ENCODE peak calls at places on chromosomes 11 and 22, in nine cellular contexts. A, H, Y, U, W, V, M, C and L are unnamed samples.

GRCh38 chr11:57432714-57433163 is 5.8 kb upstream of the SLC43A3 start:
- DNase-seq in M (no peak), V (no peak), U (no peak), A (no peak), Y (no peak), W (peak; percentile 58), C (peak; percentile 93), H (no peak), L (no peak)

GRCh38 chr22:32911526-32911925 is 110.0 kb downstream of the TIMP3 start:
- DNase-seq in H (no peak), Y (no peak), C (peak; percentile 10), V (no peak), U (no peak), W (no peak), A (no peak), M (no peak), L (no peak)

GRCh38 chr22:46069518-46070214 is 80.7 kb upstream of the PPARA start:
- DNase-seq in C (peak; percentile 91), W (peak; percentile 91), U (no peak), M (peak; percentile 25), Y (no peak), V (peak; percentile 95), A (peak; percentile 94), H (peak; percentile 15), L (no peak)

GRCh38 chr22:30605449-30606110 is 1.4 kb upstream of the TCN2 start:
- DNase-seq in M (peak; percentile 26), W (peak; percentile 83), H (peak; percentile 39), Y (peak; percentile 44), A (peak; percentile 78), V (peak; percentile 68), U (peak; percentile 47), C (peak; percentile 29), L (peak; percentile 29)

GRCh38 chr11:790721-791564 is 1.1 kb upstream of the CEND1 start:
- DNase-seq in C (peak; percentile 26), V (no peak), Y (peak; percentile 37), H (no peak), M (no peak), W (no peak), A (no peak), U (peak; percentile 63), L (no peak)

GRCh38 chr22:24460418-24461089 is 33.2 kb downstream of the ADORA2A start:
- DNase-seq in V (no peak), H (no peak), U (no peak), A (no peak), Y (no peak), W (no peak), C (peak; percentile 30), M (no peak), L (no peak)

GRCh38 chr11:99814021-99814420 is 793.3 kb downstream of the CNTN5 start:
- DNase-seq in Y (no peak), W (no peak), H (no peak), V (no peak), M (no peak), C (no peak), A (no peak), U (no peak), L (no peak)

GRCh38 chr11:120343429-120343828 is 7.2 kb downstream of the ARHGEF12 start:
- DNase-seq in U (no peak), A (no peak), H (no peak), M (no peak), V (no peak), W (peak; percentile 53), Y (no peak), C (no peak), L (no peak)

GRCh38 chr22:37443086-37443485 is 15.8 kb upstream of the ELFN2 start:
- DNase-seq in A (no peak), M (no peak), Y (no peak), V (no peak), H (no peak), U (no peak), W (no peak), C (no peak), L (no peak)

GRCh38 chr11:665707-666281 is 28.7 kb downstream of the DRD4 start:
- DNase-seq in U (no peak), W (no peak), V (no peak), M (no peak), C (peak; percentile 10), Y (no peak), A (peak; percentile 71), H (no peak), L (no peak)

GRCh38 chr11:46838501-46838900 is 7.6 kb downstream of the CKAP5 start:
- DNase-seq in H (no peak), Y (no peak), U (no peak), C (no peak), M (no peak), W (no peak), A (no peak), V (no peak), L (no peak)

GRCh38 chr22:50502628-50503474 is 4.7 kb downstream of the LMF2 start:
- DNase-seq in C (no peak), U (no peak), H (no peak), A (peak; percentile 39), Y (no peak), W (no peak), V (no peak), M (no peak), L (no peak)

GRCh38 chr11:65444314-65445051 is 21.9 kb downstream of the NEAT1 start:
- DNase-seq in M (no peak), Y (no peak), A (peak; percentile 64), C (no peak), V (no peak), W (peak; percentile 51), U (no peak), H (no peak), L (no peak)

GRCh38 chr22:44399906-44400762 is 87.4 kb upstream of the SHISAL1 start:
- DNase-seq in M (no peak), C (no peak), W (peak; percentile 23), V (peak; percentile 3), Y (no peak), A (no peak), H (peak; percentile 3), U (no peak), L (no peak)

GRCh38 chr11:47348859-47349258 is 3.6 kb downstream of the MYBPC3 start:
- DNase-seq in H (no peak), A (peak; percentile 39), M (no peak), Y (no peak), C (no peak), U (peak; percentile 74), V (no peak), W (no peak), L (no peak)

GRCh38 chr11:14773755-14774154 is 118.3 kb downstream of the CYP2R1 start:
- DNase-seq in H (no peak), W (no peak), Y (no peak), M (peak; percentile 41), V (no peak), C (no peak), A (no peak), U (peak; percentile 36), L (no peak)

GRCh38 chr22:38632528-38632927 is 23.7 kb downstream of the FAM227A start:
- DNase-seq in M (no peak), A (no peak), C (no peak), W (no peak), Y (no peak), V (no peak), H (no peak), U (no peak), L (no peak)

GRCh38 chr22:27791494-27792241 is 9.9 kb downstream of the MN1 start:
- DNase-seq in A (no peak), Y (no peak), V (no peak), W (no peak), U (no peak), C (no peak), H (no peak), M (no peak), L (no peak)
- H3K4me1 ChIP-seq in A (peaks cover 3% of the 10 kb centered on the region), Y (peaks cover 85% of the 10 kb centered on the region), V (peaks cover 15% of the 10 kb centered on the region), W (no peaks in the 10 kb centered on the region), U (peaks cover 69% of the 10 kb centered on the region), C (no peaks in the 10 kb centered on the region), H (no peaks in the 10 kb centered on the region), M (no peaks in the 10 kb centered on the region), L (no peaks in the 10 kb centered on the region)

DNA sequence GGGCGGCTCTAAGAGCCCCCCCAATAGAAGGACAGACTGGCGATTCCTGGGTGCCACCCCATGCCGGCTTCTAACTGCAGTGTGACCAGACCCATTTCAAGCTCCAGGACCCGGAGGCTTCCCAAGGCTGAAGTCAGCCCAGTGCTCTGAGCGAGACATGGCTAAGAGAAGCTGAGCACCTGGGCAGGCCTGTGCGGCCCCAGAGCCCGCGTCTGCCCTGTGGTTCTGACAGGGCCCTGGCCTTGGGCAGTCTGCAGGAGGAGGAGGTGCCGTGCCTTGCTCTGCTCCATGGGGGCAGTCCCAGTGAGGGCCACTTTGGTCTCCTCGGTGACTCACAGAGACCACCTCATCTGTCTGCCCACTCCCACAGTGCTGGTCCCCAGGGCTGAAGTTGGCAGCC is 1314.2 kb downstream of the BRD1 start:
- DNase-seq in V (no peak), W (no peak), M (no peak), Y (no peak), H (no peak), C (no peak), A (no peak), U (no peak), L (no peak)
- H3K9me3 ChIP-seq in V (no peaks in the 10 kb centered on the region), W (no peaks in the 10 kb centered on the region), M (no peaks in the 10 kb centered on the region), Y (no peaks in the 10 kb centered on the region), H (no peaks in the 10 kb centered on the region), C (no peaks in the 10 kb centered on the region), A (no peaks in the 10 kb centered on the region), U (no peaks in the 10 kb centered on the region), L (no peaks in the 10 kb centered on the region)

DNA sequence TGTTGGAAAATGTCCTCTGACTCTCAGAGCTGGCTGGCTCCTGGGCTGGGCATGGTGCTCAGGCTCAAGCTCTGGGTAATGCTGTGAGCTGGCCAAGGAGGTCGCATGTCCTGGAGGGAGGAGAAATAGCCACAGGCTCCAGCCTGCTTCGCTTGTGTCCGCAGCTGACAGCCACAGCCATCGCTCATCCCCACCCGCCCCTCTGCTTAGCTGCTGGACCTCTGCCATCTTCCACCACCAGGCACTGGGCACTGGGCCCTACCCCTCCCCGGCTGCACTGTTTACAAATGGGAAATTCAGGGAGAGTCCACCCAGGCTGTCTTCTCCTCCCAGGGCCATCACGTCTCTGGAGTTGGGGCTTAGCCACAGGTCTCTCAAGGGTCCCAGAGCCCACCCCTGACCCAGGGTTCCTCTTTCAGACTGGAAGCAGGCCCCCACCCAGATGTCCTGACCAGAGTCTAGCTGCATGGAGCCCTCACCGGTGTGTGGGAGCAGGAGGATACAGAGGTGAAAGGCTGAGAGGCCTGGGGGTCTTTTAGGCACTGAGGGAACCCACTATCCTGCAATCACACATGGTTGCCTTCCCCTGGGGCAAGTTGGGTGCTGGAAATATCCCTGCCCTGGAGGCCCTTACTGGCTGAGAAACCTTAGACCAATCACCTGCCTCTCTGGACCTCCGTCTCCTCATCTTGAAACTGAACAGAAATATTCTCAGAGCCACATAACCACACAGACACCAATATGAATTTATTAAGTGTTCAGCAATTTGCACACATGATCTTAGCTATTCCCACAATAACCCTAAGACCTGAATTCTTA is 62.7 kb downstream of the CD82 start:
- DNase-seq in A (peak; percentile 93), V (peak; percentile 79), Y (peak; percentile 15), U (no peak), W (peak; percentile 57), M (no peak), H (peak; percentile 1), C (peak; percentile 72), L (no peak)
- H3K4me1 ChIP-seq in A (peaks cover 18% of the 10 kb centered on the region), V (peaks cover 13% of the 10 kb centered on the region), Y (peaks cover 8% of the 10 kb centered on the region), U (no peaks in the 10 kb centered on the region), W (no peaks in the 10 kb centered on the region), M (peaks cover 7% of the 10 kb centered on the region), H (peaks cover 5% of the 10 kb centered on the region), C (no peaks in the 10 kb centered on the region), L (peaks cover 3% of the 10 kb centered on the region)

DNA sequence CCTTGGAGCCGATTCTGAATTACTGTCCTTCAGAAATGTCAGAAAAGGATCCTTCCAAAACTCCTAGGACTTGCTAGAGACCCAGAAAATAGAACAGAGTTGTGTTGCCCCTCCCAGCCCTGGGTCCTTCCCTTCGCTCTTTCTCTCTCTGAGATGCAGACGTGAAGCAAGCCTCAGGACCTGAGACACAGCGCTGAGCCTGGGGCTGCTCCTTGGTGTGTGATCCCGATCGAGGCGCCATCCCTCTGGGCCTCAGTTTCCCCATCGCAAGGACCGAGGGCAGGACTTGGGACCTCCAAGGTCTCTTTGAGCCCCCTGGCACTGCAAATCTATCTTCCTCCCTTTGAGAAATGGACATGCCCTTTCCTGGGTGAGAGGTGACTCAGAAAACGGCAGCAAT is 533.5 kb downstream of the TBC1D22A start:
- DNase-seq in V (no peak), Y (no peak), H (no peak), W (peak; percentile 19), A (no peak), M (no peak), U (no peak), C (no peak), L (no peak)
- H3K9me3 ChIP-seq in V (no peaks in the 10 kb centered on the region), Y (no peaks in the 10 kb centered on the region), H (no peaks in the 10 kb centered on the region), W (no peaks in the 10 kb centered on the region), A (no peaks in the 10 kb centered on the region), M (no peaks in the 10 kb centered on the region), U (no peaks in the 10 kb centered on the region), C (no peaks in the 10 kb centered on the region), L (no peaks in the 10 kb centered on the region)